ENCODE peak calls at places on chromosomes 6 and 20, in four cellular contexts. One of them, this sample, is unnamed.

GRCh38 chr6:65760285-65760684 is 53.3 kb upstream of the EYS start:
- DNase-seq in uterus: no peak
- DNase-seq in Karpas-422: no peak
- DNase-seq in esophagus squamous epithelium: no peak
- DNase-seq in this sample: no peak

GRCh38 chr20:19697415-19697814 is 60.6 kb upstream of the RIN2 start:
- DNase-seq in uterus: no peak
- DNase-seq in Karpas-422: no peak
- DNase-seq in esophagus squamous epithelium: no peak
- DNase-seq in this sample: no peak

GRCh38 chr6:1029196-1029595 is 282.7 kb upstream of the FOXQ1 start:
- DNase-seq in uterus: no peak
- DNase-seq in Karpas-422: no peak
- DNase-seq in esophagus squamous epithelium: no peak
- DNase-seq in this sample: no peak

GRCh38 chr20:45251884-45252571 is 2.3 kb downstream of the SLPI start:
- DNase-seq in uterus: no peak
- DNase-seq in Karpas-422: no peak
- DNase-seq in esophagus squamous epithelium: no peak
- DNase-seq in this sample: no peak

GRCh38 chr20:38126146-38126912 is 38.7 kb downstream of the TGM2 start:
- DNase-seq in uterus: peak; percentile 51
- DNase-seq in Karpas-422: no peak
- DNase-seq in esophagus squamous epithelium: no peak
- DNase-seq in this sample: no peak

GRCh38 chr6:150016324-150017185 is 8.8 kb downstream of the RAET1L start:
- DNase-seq in uterus: peak; percentile 51
- DNase-seq in Karpas-422: peak; percentile 88
- DNase-seq in esophagus squamous epithelium: no peak
- DNase-seq in this sample: no peak

GRCh38 chr6:167794386-167795157 is 32.1 kb upstream of the AFDN start:
- DNase-seq in uterus: no peak
- DNase-seq in Karpas-422: no peak
- DNase-seq in esophagus squamous epithelium: no peak
- DNase-seq in this sample: no peak

GRCh38 chr20:48102821-48103635 is 317.7 kb upstream of the SULF2 start:
- DNase-seq in uterus: no peak
- DNase-seq in Karpas-422: peak; percentile 32
- DNase-seq in esophagus squamous epithelium: no peak
- DNase-seq in this sample: no peak

GRCh38 chr20:13261460-13262301 is 40.6 kb downstream of the ISM1 start:
- DNase-seq in uterus: peak; percentile 25
- DNase-seq in Karpas-422: peak; percentile 78
- DNase-seq in esophagus squamous epithelium: no peak
- DNase-seq in this sample: no peak

GRCh38 chr20:542777-543368 is 717 bp downstream of the CSNK2A1 start:
- DNase-seq in uterus: no peak
- DNase-seq in Karpas-422: peak; percentile 73
- DNase-seq in esophagus squamous epithelium: no peak
- DNase-seq in this sample: peak; percentile 79

GRCh38 chr20:38300433-38300832 is 3.5 kb upstream of the BPI start:
- DNase-seq in uterus: no peak
- DNase-seq in Karpas-422: no peak
- DNase-seq in esophagus squamous epithelium: no peak
- DNase-seq in this sample: no peak

GRCh38 chr6:43903739-43904290 is 133.8 kb downstream of the VEGFA start:
- DNase-seq in uterus: no peak
- DNase-seq in Karpas-422: no peak
- DNase-seq in esophagus squamous epithelium: no peak
- DNase-seq in this sample: no peak

GRCh38 chr6:132673376-132674094 is 14.6 kb upstream of the TAAR1 start:
- DNase-seq in uterus: no peak
- DNase-seq in Karpas-422: no peak
- DNase-seq in esophagus squamous epithelium: no peak
- DNase-seq in this sample: no peak

GRCh38 chr6:99270852-99271251 is 78.6 kb downstream of the FAXC start:
- DNase-seq in uterus: no peak
- DNase-seq in Karpas-422: no peak
- DNase-seq in esophagus squamous epithelium: no peak
- DNase-seq in this sample: no peak

GRCh38 chr6:31308050-31308844 is 36.4 kb upstream of the HLA-C start:
- DNase-seq in uterus: no peak
- DNase-seq in Karpas-422: peak; percentile 61
- DNase-seq in esophagus squamous epithelium: no peak
- DNase-seq in this sample: peak; percentile 50

GRCh38 chr20:5070081-5070480 is 49.7 kb downstream of the PCNA start:
- DNase-seq in uterus: no peak
- DNase-seq in Karpas-422: no peak
- DNase-seq in esophagus squamous epithelium: no peak
- DNase-seq in this sample: no peak

DNA sequence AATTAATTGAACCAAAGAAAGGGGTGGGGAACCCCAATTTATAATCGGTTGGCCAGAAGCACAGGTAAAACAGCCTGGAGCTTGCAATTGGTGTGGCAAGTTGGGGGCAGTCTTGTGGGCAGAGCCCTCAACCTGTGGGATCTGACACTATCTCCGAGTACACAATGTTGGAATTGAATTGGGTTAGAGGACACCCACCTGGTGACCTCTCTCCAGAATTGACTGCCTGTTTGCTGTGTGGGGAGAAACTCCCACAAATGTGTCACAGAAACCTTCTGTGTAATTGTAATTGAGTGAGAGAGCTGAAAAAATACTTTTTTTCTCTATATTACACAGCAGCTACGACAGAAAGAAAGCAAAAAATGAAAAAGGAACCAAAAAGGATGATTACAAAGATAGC is 53.0 kb upstream of the FAM83C start:
- DNase-seq in uterus: no peak
- DNase-seq in Karpas-422: no peak
- DNase-seq in esophagus squamous epithelium: no peak
- DNase-seq in this sample: no peak
- H3K36me3 ChIP-seq in uterus: no peaks in the 10 kb centered on the region
- H3K36me3 ChIP-seq in Karpas-422: peaks cover 51% of the 10 kb centered on the region
- H3K36me3 ChIP-seq in esophagus squamous epithelium: peaks cover 79% of the 10 kb centered on the region
- H3K36me3 ChIP-seq in this sample: no peaks in the 10 kb centered on the region

DNA sequence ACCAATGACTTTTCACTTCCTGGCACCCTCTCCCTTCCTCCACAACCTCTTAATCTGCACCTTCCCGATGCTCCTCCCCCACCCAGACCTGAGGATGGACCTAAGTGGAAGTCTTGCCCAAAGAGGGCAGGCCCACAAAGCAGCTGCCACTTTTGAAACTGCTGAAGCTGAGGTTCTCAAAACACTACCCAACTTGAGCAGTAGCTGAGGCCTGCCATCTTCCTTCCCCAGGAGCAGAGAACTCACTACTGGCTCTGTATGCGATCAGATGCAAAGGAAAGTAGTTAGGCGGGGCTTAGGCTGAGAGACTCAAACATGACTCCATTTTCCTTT is 1.5 kb downstream of the HM13 start:
- DNase-seq in uterus: no peak
- DNase-seq in Karpas-422: no peak
- DNase-seq in esophagus squamous epithelium: no peak
- DNase-seq in this sample: peak; percentile 46
- H3K4me1 ChIP-seq in uterus: peaks cover 19% of the 10 kb centered on the region
- H3K4me1 ChIP-seq in Karpas-422: peaks cover 14% of the 10 kb centered on the region
- H3K4me1 ChIP-seq in esophagus squamous epithelium: peaks cover 61% of the 10 kb centered on the region
- H3K4me1 ChIP-seq in this sample: peaks cover 4% of the 10 kb centered on the region

GRCh38 chr6:77092971-77093370 is 370.3 kb downstream of the HTR1B start:
- DNase-seq in uterus: no peak
- DNase-seq in Karpas-422: no peak
- DNase-seq in esophagus squamous epithelium: no peak
- DNase-seq in this sample: no peak

GRCh38 chr6:77094821-77095220 is 368.5 kb downstream of the HTR1B start:
- DNase-seq in uterus: no peak
- DNase-seq in Karpas-422: no peak
- DNase-seq in esophagus squamous epithelium: no peak
- DNase-seq in this sample: no peak

GRCh38 chr6:77089776-77090175 is 373.5 kb downstream of the HTR1B start:
- DNase-seq in uterus: no peak
- DNase-seq in Karpas-422: no peak
- DNase-seq in esophagus squamous epithelium: no peak
- DNase-seq in this sample: no peak
- H3K36me3 ChIP-seq in uterus: no peaks in the 10 kb centered on the region
- H3K36me3 ChIP-seq in Karpas-422: no peaks in the 10 kb centered on the region
- H3K36me3 ChIP-seq in esophagus squamous epithelium: no peaks in the 10 kb centered on the region
- H3K36me3 ChIP-seq in this sample: no peaks in the 10 kb centered on the region

GRCh38 chr6:34281702-34282334 is 33.0 kb upstream of the SMIM29 start:
- DNase-seq in uterus: no peak
- DNase-seq in Karpas-422: no peak
- DNase-seq in esophagus squamous epithelium: no peak
- DNase-seq in this sample: no peak
- H3K4me1 ChIP-seq in uterus: no peaks in the 10 kb centered on the region
- H3K4me1 ChIP-seq in Karpas-422: peaks cover 15% of the 10 kb centered on the region
- H3K4me1 ChIP-seq in esophagus squamous epithelium: peaks cover 21% of the 10 kb centered on the region
- H3K4me1 ChIP-seq in this sample: no peaks in the 10 kb centered on the region

DNA sequence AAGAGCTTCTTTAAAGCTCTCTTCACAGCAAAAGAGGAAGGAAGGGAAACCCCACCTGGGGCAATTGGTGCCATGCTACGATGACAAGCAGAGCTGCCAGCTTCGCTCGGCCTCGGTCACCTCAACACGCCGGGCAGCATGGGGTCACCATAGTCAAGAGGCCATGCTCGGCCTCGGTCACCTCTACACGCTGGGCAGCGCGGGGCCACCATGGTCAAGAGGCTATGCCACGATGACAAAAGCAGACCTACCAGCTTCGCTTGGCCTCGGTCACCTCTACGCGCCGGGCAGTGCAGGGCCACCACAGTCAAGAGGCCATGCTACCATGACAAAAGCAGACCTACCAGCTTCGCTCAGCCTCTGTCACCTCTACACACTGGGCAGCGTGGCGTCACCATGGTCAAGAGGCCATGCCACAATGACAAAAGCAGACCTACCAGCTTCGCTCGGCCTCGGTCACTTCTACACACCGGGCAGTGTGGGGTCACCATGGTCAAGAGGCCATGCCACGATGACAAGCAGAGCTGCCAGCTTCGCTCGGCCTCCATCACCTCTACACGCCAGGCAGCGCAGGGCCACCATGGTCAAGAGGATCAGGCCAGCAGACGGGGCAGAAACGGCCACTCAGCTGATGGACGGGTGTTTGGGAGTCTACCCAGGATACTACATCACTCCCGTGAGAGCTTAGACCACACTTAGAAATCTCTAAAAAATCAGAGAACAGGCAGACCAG is 12.1 kb downstream of the APMAP start:
- DNase-seq in uterus: no peak
- DNase-seq in Karpas-422: no peak
- DNase-seq in esophagus squamous epithelium: no peak
- DNase-seq in this sample: no peak
- H3K36me3 ChIP-seq in uterus: no peaks in the 10 kb centered on the region
- H3K36me3 ChIP-seq in Karpas-422: peaks cover 90% of the 10 kb centered on the region
- H3K36me3 ChIP-seq in esophagus squamous epithelium: peaks cover 79% of the 10 kb centered on the region
- H3K36me3 ChIP-seq in this sample: no peaks in the 10 kb centered on the region

DNA sequence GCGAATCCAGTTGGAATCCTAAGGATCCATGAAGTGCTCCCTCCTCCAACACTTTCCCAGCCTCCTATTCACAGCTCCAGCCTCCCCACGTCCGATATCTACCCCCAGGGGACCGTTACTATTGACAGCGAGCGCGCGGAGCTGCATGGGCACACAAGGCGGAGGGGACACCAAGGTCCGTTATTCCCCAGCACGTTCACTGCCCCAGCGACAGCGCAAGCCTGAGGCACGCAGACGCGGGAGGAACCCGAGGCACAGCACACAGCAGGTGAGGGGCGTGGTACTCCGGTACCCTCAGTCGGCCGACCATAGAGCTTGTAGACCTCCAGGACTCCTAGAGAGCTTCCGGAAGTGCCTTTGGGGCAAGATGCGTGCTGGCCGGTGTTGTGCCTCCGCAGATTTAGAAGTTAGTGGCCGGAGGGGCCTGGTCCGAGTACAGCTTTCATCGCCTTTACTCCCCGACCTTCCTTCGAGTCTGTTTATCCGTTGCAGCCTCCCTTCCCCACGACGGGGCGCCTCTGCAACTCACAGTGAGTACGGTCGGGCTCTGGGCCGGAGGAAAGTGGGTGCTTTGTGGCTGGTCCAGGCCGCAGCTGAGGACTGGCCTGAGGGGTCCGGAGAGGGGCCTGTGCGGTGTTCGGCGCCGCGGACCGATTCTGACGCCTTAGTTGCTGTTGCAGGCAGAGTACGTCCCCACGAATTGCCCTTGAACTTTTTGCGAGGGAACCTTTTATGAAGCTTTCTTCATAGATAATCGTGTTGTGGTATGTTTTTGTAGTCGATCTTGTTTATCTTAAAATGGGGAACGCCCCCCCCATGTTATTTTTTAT is at the start of gene ZKSCAN8:
- DNase-seq in uterus: peak; percentile 75
- DNase-seq in Karpas-422: peak; percentile 96
- DNase-seq in esophagus squamous epithelium: peak; percentile 44
- DNase-seq in this sample: peak; percentile 85
- H3K4me1 ChIP-seq in uterus: peaks cover 7% of the 10 kb centered on the region
- H3K4me1 ChIP-seq in Karpas-422: peaks cover 31% of the 10 kb centered on the region
- H3K4me1 ChIP-seq in esophagus squamous epithelium: peaks cover 47% of the 10 kb centered on the region
- H3K4me1 ChIP-seq in this sample: no peaks in the 10 kb centered on the region

GRCh38 chr20:53569606-53570307 is 23.9 kb downstream of the ZNF217 start:
- DNase-seq in uterus: no peak
- DNase-seq in Karpas-422: no peak
- DNase-seq in esophagus squamous epithelium: no peak
- DNase-seq in this sample: no peak

GRCh38 chr20:53570446-53571276 is 23.0 kb downstream of the ZNF217 start:
- DNase-seq in uterus: no peak
- DNase-seq in Karpas-422: no peak
- DNase-seq in esophagus squamous epithelium: no peak
- DNase-seq in this sample: no peak

GRCh38 chr20:53567379-53567778 is 26.3 kb downstream of the ZNF217 start:
- DNase-seq in uterus: no peak
- DNase-seq in Karpas-422: no peak
- DNase-seq in esophagus squamous epithelium: no peak
- DNase-seq in this sample: no peak

GRCh38 chr20:53568351-53568750 is 25.3 kb downstream of the ZNF217 start:
- DNase-seq in uterus: no peak
- DNase-seq in Karpas-422: no peak
- DNase-seq in esophagus squamous epithelium: no peak
- DNase-seq in this sample: no peak

GRCh38 chr20:53569005-53569404 is 24.6 kb downstream of the ZNF217 start:
- DNase-seq in uterus: no peak
- DNase-seq in Karpas-422: no peak
- DNase-seq in esophagus squamous epithelium: no peak
- DNase-seq in this sample: no peak
- H3K36me3 ChIP-seq in uterus: no peaks in the 10 kb centered on the region
- H3K36me3 ChIP-seq in Karpas-422: no peaks in the 10 kb centered on the region
- H3K36me3 ChIP-seq in esophagus squamous epithelium: peaks cover 100% of the 10 kb centered on the region
- H3K36me3 ChIP-seq in this sample: no peaks in the 10 kb centered on the region

This sample was measured in aorta.